ENCODE peak calls at places on chromosomes 6 and 20, in nine cellular contexts. V is left kidney; S is HT-29; K is CD4-positive, alpha-beta T cell; T is stimulated activated CD4-positive, alpha-beta T cell treated with anti-CD3 and anti-CD28 coated beads, Interleukin-4, amount 100 ng/mL, for 24 hours; R is mucosa of descending colon; W is H7; P is tibial nerve; A is lung. D is an unnamed sample.
A peak's percentile ranks its signal among the peaks of the same experiment; 100 is the strongest.

GRCh38 chr6:75183099-75183541 is 22.7 kb downstream of the COL12A1 start:
- DNase-seq in V (no peak), S (no peak), K (no peak), T (no peak), R (no peak), W (no peak), P (peak; percentile 56), A (no peak), D (no peak)

GRCh38 chr20:63185215-63185796 is 30.6 kb downstream of the YTHDF1 start:
- DNase-seq in V (no peak), S (no peak), K (no peak), T (no peak), R (no peak), W (no peak), P (no peak), A (no peak), D (no peak)

GRCh38 chr6:158816329-158816728 is 2.8 kb downstream of the EZR start:
- DNase-seq in V (peak; percentile 44), S (peak; percentile 52), K (no peak), T (peak; percentile 38), R (no peak), W (no peak), P (no peak), A (no peak), D (peak; percentile 68)

GRCh38 chr6:112931835-112932234 is 584.7 kb downstream of the RFPL4B start:
- DNase-seq in V (no peak), S (no peak), K (no peak), T (no peak), R (no peak), W (no peak), P (no peak), A (no peak), D (no peak)

GRCh38 chr6:105879902-105880547 is 206.1 kb upstream of the PRDM1 start:
- DNase-seq in V (peak; percentile 31), S (no peak), K (no peak), T (peak; percentile 50), R (no peak), W (no peak), P (peak; percentile 41), A (no peak), D (peak; percentile 75)

GRCh38 chr6:98787401-98787800 is 47.0 kb upstream of the POU3F2 start:
- DNase-seq in V (peak; percentile 14), S (no peak), K (no peak), T (no peak), R (no peak), W (no peak), P (no peak), A (no peak), D (no peak)

GRCh38 chr6:73452107-73452461 is at the start of gene CGAS:
- DNase-seq in V (peak; percentile 79), S (peak; percentile 87), K (peak; percentile 63), T (peak; percentile 79), R (peak; percentile 84), W (no peak), P (peak; percentile 59), A (peak; percentile 76), D (peak; percentile 91)

GRCh38 chr20:45343445-45343866 is 4.8 kb downstream of the SDC4 start:
- DNase-seq in V (peak; percentile 55), S (peak; percentile 90), K (no peak), T (no peak), R (peak; percentile 70), W (no peak), P (no peak), A (peak; percentile 69), D (no peak)

GRCh38 chr20:32997431-32997830 is 6.8 kb downstream of the SUN5 start:
- DNase-seq in V (no peak), S (no peak), K (no peak), T (no peak), R (no peak), W (no peak), P (no peak), A (no peak), D (no peak)

GRCh38 chr20:32207211-32207625 is 325 bp downstream of the PLAGL2 start:
- DNase-seq in V (peak; percentile 21), S (no peak), K (no peak), T (peak; percentile 34), R (no peak), W (no peak), P (no peak), A (no peak), D (peak; percentile 40)

GRCh38 chr20:51350941-51351631 is 191.4 kb downstream of the NFATC2 start:
- DNase-seq in V (no peak), S (no peak), K (no peak), T (no peak), R (no peak), W (no peak), P (no peak), A (no peak), D (no peak)

GRCh38 chr6:27293436-27294152 is 18.5 kb downstream of the POM121L2 start:
- DNase-seq in V (peak; percentile 35), S (peak; percentile 87), K (no peak), T (no peak), R (no peak), W (no peak), P (no peak), A (no peak), D (no peak)

GRCh38 chr20:44901972-44902371 is 7.9 kb upstream of the PABPC1L start:
- DNase-seq in V (no peak), S (no peak), K (no peak), T (no peak), R (no peak), W (no peak), P (no peak), A (no peak), D (no peak)

GRCh38 chr20:35106827-35107380 is 14.3 kb upstream of the TRPC4AP start:
- DNase-seq in V (no peak), S (no peak), K (no peak), T (no peak), R (no peak), W (no peak), P (no peak), A (no peak), D (no peak)

GRCh38 chr20:34524426-34524825 is 8.2 kb downstream of the DYNLRB1 start:
- DNase-seq in V (no peak), S (no peak), K (no peak), T (no peak), R (no peak), W (no peak), P (no peak), A (no peak), D (no peak)

GRCh38 chr6:99425647-99426453 is 742 bp upstream of the PNISR start:
- DNase-seq in V (peak; percentile 97), S (peak; percentile 92), K (peak; percentile 31), T (peak; percentile 74), R (peak; percentile 88), W (peak; percentile 46), P (peak; percentile 85), A (peak; percentile 84), D (peak; percentile 76)

GRCh38 chr20:58985656-58986055 is 4.6 kb downstream of the NELFCD start:
- DNase-seq in V (no peak), S (no peak), K (no peak), T (no peak), R (no peak), W (no peak), P (no peak), A (no peak), D (no peak)

D was measured in activated CD4-positive, alpha-beta memory T cell treated with anti-CD3 and anti-CD28 coated beads for 36 hours.